ENCODE peak calls at places on chromosome 4, in seven cellular contexts. G is mesenchymal stem cell, M is H9, X is IMR-90, N is mesendoderm, U is neuronal stem cell, K is trophoblast cell. I is an unnamed sample.

GRCh38 chr4:98260047-98260578 is 1.1 kb upstream of the RAP1GDS1 start:
- DNase-seq in K (no peak), G (no peak), N (peak; percentile 77), M (peak; percentile 62), U (no peak), X (peak; percentile 10), I (no peak)

GRCh38 chr4:40648141-40648540 is 18.5 kb upstream of the RBM47 start:
- DNase-seq in K (no peak), N (no peak), U (no peak), G (no peak), M (no peak), X (no peak), I (no peak)

GRCh38 chr4:30996841-30997240 is 276.7 kb downstream of the PCDH7 start:
- DNase-seq in N (no peak), X (no peak), U (no peak), M (no peak), K (no peak), G (no peak), I (no peak)

GRCh38 chr4:103292959-103293358 is 94.8 kb upstream of the CENPE start:
- DNase-seq in M (no peak), G (no peak), U (no peak), X (no peak), N (no peak), K (no peak), I (no peak)

GRCh38 chr4:82044141-82044993 is 329.4 kb downstream of the HNRNPD start:
- DNase-seq in N (peak; percentile 83), K (peak; percentile 54), M (peak; percentile 82), U (peak; percentile 72), X (peak; percentile 0), G (peak; percentile 10), I (peak; percentile 84)

GRCh38 chr4:4864940-4865704 is 5.7 kb downstream of the MSX1 start:
- DNase-seq in G (no peak), M (no peak), U (no peak), K (no peak), N (peak; percentile 50), X (no peak), I (no peak)

GRCh38 chr4:95541094-95541493 is 7.7 kb downstream of the UNC5C start:
- DNase-seq in U (no peak), M (no peak), K (no peak), G (peak; percentile 64), X (no peak), N (no peak), I (no peak)

GRCh38 chr4:6538586-6538985 is 36.4 kb upstream of the MAN2B2 start:
- DNase-seq in M (no peak), G (no peak), X (no peak), K (no peak), N (no peak), U (no peak), I (no peak)

GRCh38 chr4:1488357-1488756 is 82.1 kb upstream of the NKX1-1 start:
- DNase-seq in U (no peak), M (no peak), G (no peak), K (no peak), N (no peak), X (no peak), I (no peak)

GRCh38 chr4:94325835-94326234 is 16.8 kb downstream of the HPGDS start:
- DNase-seq in M (no peak), X (no peak), N (peak; percentile 63), K (no peak), U (no peak), G (no peak), I (no peak)

DNA sequence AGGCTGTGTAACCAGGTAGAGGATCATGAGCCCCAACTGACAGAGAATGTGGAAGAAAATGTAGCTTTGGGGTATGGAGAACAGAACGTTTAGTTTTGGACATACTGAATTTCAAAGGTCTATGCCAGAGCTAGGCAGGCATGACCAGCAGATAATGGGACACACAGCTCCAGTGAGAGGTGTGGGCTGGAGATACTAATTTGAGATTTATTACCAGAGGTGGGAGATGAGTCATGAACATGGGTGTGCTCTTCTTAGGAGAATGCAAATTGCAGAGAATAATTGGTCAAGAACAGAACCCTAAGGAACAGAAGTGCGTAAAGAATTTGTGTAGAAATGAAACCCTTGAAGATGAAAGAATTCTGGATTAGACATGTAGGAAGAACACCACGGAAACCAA is 125.2 kb downstream of the PACRGL start:
- DNase-seq in G (no peak), K (peak; percentile 34), M (no peak), N (no peak), X (no peak), U (no peak), I (no peak)
- H3K18ac ChIP-seq in G (no peak overlapping the region), K (no peak overlapping the region), M (no peak overlapping the region), N (no peak overlapping the region), X (no peak overlapping the region), U (no peak overlapping the region), I (no peak overlapping the region)

DNA sequence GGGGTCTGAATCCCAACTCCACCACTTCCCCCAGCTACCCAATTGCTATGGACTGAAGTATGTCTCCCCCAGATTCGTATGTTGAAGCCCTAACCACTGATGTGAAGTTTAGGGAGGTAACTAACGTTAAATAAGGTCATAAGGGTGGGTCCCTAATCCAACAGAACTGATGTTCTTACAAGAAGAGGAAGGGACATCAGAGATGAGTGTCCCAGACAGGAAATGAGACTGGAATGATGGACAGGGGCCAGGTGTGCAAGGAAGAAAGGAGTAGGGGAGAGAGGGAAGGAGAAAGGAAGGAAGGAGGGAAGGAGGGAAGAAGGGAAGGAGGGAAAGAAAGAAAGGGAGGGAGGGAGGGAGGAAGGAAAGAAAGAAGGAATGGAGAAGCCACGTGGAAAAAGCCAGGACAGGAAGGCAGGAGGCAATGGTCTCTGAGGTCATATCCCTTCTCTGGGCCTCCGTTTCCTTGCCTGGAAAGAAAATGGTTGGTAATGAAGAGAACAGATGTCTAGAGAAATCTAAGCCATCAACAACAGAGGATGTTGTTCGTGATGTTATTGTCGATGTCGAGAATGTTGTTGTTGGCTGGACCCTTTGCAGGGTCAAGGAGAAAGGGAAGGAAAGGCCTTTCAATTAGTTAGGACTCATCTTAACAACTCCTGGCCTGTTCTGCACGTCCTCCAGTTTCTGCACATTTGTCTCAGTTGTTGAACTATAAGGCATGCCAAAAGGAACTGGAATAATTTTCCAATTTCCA is 59.0 kb upstream of the FGFBP2 start:
- DNase-seq in X (no peak), G (no peak), N (no peak), M (no peak), K (no peak), U (no peak), I (no peak)
- H3K18ac ChIP-seq in X (no peak overlapping the region), G (no peak overlapping the region), N (no peak overlapping the region), M (no peak overlapping the region), K (no peak overlapping the region), U (no peak overlapping the region), I (no peak overlapping the region)

GRCh38 chr4:168613869-168614268 is 117.0 kb downstream of the PALLD start:
- DNase-seq in M (no peak), K (no peak), G (no peak), U (no peak), X (no peak), N (no peak), I (no peak)

GRCh38 chr4:168618577-168619265 is 121.9 kb downstream of the PALLD start:
- DNase-seq in X (peak; percentile 84), N (no peak), M (no peak), U (no peak), G (no peak), K (peak; percentile 39), I (no peak)

GRCh38 chr4:168612435-168613139 is 115.7 kb downstream of the PALLD start:
- DNase-seq in X (peak; percentile 78), M (no peak), G (peak; percentile 71), N (no peak), K (peak; percentile 73), U (no peak), I (no peak)

GRCh38 chr4:168614316-168615057 is 117.6 kb downstream of the PALLD start:
- DNase-seq in K (no peak), N (no peak), G (no peak), M (no peak), U (no peak), X (peak; percentile 54), I (no peak)

DNA sequence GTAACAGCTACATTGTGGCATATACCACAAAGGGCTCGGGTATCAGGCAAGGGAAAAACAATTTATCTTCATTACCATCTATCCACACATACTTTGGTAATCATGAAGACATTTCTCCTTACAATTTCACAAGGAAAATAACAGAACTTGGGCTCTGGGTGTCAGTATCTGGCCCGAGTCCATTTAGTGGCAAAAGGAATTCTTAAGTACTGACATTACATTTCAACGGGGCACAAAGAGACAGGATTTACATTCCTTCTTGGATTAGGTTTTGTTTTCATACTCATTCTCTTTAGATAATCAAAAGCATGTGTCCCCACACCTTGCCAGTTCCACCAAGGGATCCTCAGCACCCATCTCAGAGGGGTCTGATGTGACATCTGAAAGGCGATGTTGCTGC is 118.4 kb downstream of the PALLD start:
- DNase-seq in N (peak; percentile 36), U (peak; percentile 20), K (peak; percentile 25), M (no peak), X (peak; percentile 57), G (no peak), I (no peak)
- H3K18ac ChIP-seq in N (peak overlapping the region; percentile 84), U (peak overlapping the region; percentile 45), K (no peak overlapping the region), M (no peak overlapping the region), X (peak overlapping the region; percentile 85), G (no peak overlapping the region), I (no peak overlapping the region)

DNA sequence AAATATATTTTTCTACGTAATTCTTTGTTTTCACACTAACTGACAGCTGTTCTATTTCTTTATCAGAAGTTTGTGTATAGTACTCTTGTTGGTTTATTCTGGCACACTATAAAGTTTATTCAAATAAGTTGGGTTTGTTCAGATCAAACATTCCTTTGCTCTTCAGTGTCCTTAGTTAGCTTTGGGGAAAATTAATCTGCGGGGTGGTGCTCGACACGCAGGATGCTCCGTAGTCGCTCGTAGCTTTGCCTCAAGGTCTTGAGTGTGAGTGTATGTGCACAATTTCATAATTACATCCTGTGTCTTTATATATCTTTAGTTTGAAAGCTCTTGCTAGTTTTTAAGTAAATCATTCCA is 145.6 kb downstream of the STIM2 start:
- DNase-seq in K (no peak), X (peak; percentile 36), G (no peak), U (no peak), N (no peak), M (no peak), I (no peak)
- H3K18ac ChIP-seq in K (no peak overlapping the region), X (no peak overlapping the region), G (no peak overlapping the region), U (no peak overlapping the region), N (no peak overlapping the region), M (no peak overlapping the region), I (no peak overlapping the region)

DNA sequence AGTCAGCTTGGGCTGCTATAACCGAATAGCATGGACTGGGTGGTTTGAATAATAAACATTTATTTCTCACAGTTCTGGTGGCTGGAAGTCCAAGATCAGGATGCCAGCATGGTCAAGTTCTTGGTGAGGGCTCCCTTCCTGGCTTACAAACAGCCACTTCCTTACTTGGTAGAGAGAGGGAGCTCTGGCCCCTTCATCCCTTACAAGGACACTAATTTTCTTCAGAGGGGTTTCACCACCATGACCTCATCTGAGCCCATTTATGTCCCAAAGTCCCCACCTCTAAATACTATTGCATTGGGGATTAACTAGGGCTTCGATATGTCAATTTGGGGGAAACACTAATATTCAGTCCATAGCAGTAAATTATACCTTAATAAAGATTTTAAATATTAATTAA is 61.8 kb downstream of the CLNK start:
- DNase-seq in X (no peak), M (no peak), G (no peak), N (peak; percentile 70), K (peak; percentile 44), U (no peak), I (no peak)
- H3K18ac ChIP-seq in X (no peak overlapping the region), M (no peak overlapping the region), G (no peak overlapping the region), N (no peak overlapping the region), K (no peak overlapping the region), U (no peak overlapping the region), I (no peak overlapping the region)

I was measured in H1.